ENCODE peak calls at places on chromosomes 7 and 10, in four cellular contexts. One of them, this sample, is unnamed.

GRCh38 chr7:79453558-79454324 is at the start of gene MAGI2:
- DNase-seq in spleen: peak; percentile 89
- DNase-seq in neural progenitor cell: peak; percentile 78
- DNase-seq in lower lobe of right lung: peak; percentile 83
- DNase-seq in this sample: peak; percentile 19

GRCh38 chr10:81248846-81249245 is 626.1 kb upstream of the NRG3 start:
- DNase-seq in spleen: no peak
- DNase-seq in neural progenitor cell: no peak
- DNase-seq in lower lobe of right lung: no peak
- DNase-seq in this sample: no peak

GRCh38 chr10:60349426-60349825 is 40.2 kb downstream of the ANK3 start:
- DNase-seq in spleen: no peak
- DNase-seq in neural progenitor cell: no peak
- DNase-seq in lower lobe of right lung: no peak
- DNase-seq in this sample: no peak

GRCh38 chr10:5518143-5518542 is 6.6 kb upstream of the CALML3 start:
- DNase-seq in spleen: no peak
- DNase-seq in neural progenitor cell: no peak
- DNase-seq in lower lobe of right lung: no peak
- DNase-seq in this sample: no peak

GRCh38 chr7:111138196-111138569 is 47.3 kb downstream of the LRRN3 start:
- DNase-seq in spleen: peak; percentile 71
- DNase-seq in neural progenitor cell: peak; percentile 11
- DNase-seq in lower lobe of right lung: peak; percentile 40
- DNase-seq in this sample: peak; percentile 88

GRCh38 chr7:21300692-21301091 is 127.2 kb upstream of the SP4 start:
- DNase-seq in spleen: no peak
- DNase-seq in neural progenitor cell: no peak
- DNase-seq in lower lobe of right lung: no peak
- DNase-seq in this sample: peak; percentile 15

GRCh38 chr10:106648534-106649481 is 515.7 kb downstream of the SORCS1 start:
- DNase-seq in spleen: no peak
- DNase-seq in neural progenitor cell: no peak
- DNase-seq in lower lobe of right lung: no peak
- DNase-seq in this sample: no peak

GRCh38 chr10:47222461-47222860 is 77.5 kb upstream of the GDF10 start:
- DNase-seq in spleen: no peak
- DNase-seq in neural progenitor cell: no peak
- DNase-seq in lower lobe of right lung: no peak
- DNase-seq in this sample: no peak

GRCh38 chr10:86856156-86856555 is 99.7 kb downstream of the BMPR1A start:
- DNase-seq in spleen: no peak
- DNase-seq in neural progenitor cell: no peak
- DNase-seq in lower lobe of right lung: no peak
- DNase-seq in this sample: no peak

GRCh38 chr10:32253300-32253699 is 93.7 kb downstream of the EPC1 start:
- DNase-seq in spleen: no peak
- DNase-seq in neural progenitor cell: no peak
- DNase-seq in lower lobe of right lung: no peak
- DNase-seq in this sample: peak; percentile 25

DNA sequence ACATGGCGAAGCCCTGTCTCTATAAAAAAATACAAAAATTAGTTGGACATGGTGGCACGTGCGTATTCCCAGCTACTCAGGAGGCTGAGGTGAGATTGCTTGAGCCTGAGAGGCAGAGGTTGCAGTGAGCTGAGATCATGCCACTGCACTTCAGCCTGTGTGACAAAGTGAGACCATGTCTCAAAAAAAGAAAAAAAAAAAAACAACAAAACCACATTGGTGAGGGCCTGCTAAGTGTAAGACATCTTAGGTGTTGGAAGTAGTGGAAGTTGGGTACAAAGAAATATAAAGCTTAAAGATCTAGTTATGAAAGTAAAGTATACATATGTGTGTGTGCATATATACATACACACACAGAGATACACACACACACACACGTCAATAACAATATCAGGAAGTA is 228.0 kb downstream of the EXOC4 start:
- DNase-seq in spleen: no peak
- DNase-seq in neural progenitor cell: no peak
- DNase-seq in lower lobe of right lung: no peak
- DNase-seq in this sample: no peak
- TF ChIP-seq CTCF in spleen: no peak
- TF ChIP-seq CTCF in neural progenitor cell: no peak
- TF ChIP-seq CTCF in lower lobe of right lung: no peak
- TF ChIP-seq CTCF in this sample: no peak

GRCh38 chr7:36279251-36279925 is 110.3 kb upstream of the ANLN start:
- DNase-seq in spleen: no peak
- DNase-seq in neural progenitor cell: no peak
- DNase-seq in lower lobe of right lung: no peak
- DNase-seq in this sample: no peak

GRCh38 chr7:36279926-36280315 is 109.7 kb upstream of the ANLN start:
- DNase-seq in spleen: no peak
- DNase-seq in neural progenitor cell: no peak
- DNase-seq in lower lobe of right lung: no peak
- DNase-seq in this sample: no peak

GRCh38 chr7:36281945-36282727 is 107.5 kb upstream of the ANLN start:
- DNase-seq in spleen: no peak
- DNase-seq in neural progenitor cell: no peak
- DNase-seq in lower lobe of right lung: no peak
- DNase-seq in this sample: no peak

GRCh38 chr7:36283171-36283570 is 106.5 kb upstream of the ANLN start:
- DNase-seq in spleen: peak; percentile 84
- DNase-seq in neural progenitor cell: no peak
- DNase-seq in lower lobe of right lung: no peak
- DNase-seq in this sample: peak; percentile 53

GRCh38 chr7:36280840-36281812 is 108.5 kb upstream of the ANLN start:
- DNase-seq in spleen: no peak
- DNase-seq in neural progenitor cell: peak; percentile 62
- DNase-seq in lower lobe of right lung: peak; percentile 78
- DNase-seq in this sample: no peak
- TF ChIP-seq CTCF in spleen: no peak
- TF ChIP-seq CTCF in neural progenitor cell: no peak
- TF ChIP-seq CTCF in lower lobe of right lung: no peak
- TF ChIP-seq CTCF in this sample: no peak

GRCh38 chr7:32347244-32347828 is 142.8 kb downstream of the LSM5 start:
- DNase-seq in spleen: no peak
- DNase-seq in neural progenitor cell: peak; percentile 15
- DNase-seq in lower lobe of right lung: no peak
- DNase-seq in this sample: peak; percentile 54
- TF ChIP-seq CTCF in spleen: peak; percentile 67
- TF ChIP-seq CTCF in neural progenitor cell: peak; percentile 76
- TF ChIP-seq CTCF in lower lobe of right lung: peak; percentile 79
- TF ChIP-seq CTCF in this sample: peak; percentile 84

DNA sequence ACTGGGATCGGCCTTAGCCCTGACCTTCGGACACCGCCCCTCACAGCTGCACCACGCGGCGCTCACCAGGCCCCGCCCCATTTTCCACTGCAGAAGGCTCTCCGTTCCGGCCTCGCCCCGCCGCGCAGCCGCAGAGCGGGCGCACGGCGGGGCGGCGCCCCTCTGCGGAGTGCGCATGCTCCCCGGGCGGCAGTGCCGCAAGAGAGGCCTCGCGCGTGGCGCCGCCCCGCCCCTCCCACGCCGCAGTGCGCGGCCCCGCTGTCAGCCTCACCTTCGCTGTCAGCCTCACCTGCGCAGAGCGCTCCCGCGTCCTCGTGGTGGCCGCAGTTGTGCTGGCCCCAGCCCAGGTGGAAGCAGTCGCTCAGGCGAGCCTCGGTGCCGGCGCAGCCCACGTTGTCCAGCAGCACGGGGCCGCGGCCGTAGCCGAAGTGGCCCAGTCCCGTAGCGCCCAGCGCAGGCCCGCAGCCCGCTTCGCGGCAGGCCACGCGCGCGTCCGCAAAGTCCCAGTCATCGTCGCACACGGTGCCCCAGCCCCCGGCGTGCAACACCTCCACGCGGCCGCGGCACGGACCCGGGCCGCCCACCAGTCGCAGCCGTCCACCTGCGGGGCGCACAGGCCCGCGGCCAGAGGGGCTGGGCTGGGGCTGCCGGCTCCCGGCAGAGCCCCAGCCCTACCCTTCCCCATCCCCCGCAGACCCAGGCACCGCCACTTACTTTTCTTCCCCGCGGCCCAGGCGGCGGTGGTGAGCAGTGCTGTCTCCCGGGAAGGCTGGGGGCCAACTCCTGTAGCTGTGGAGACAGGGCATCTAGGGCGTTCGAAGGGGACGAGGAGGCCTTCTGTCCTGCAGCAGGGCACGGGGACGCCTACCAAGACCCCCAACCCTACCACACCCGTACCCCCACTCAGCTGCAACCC is 16.1 kb downstream of the SSC4D start:
- DNase-seq in spleen: peak; percentile 97
- DNase-seq in neural progenitor cell: peak; percentile 87
- DNase-seq in lower lobe of right lung: peak; percentile 97
- DNase-seq in this sample: peak; percentile 88
- TF ChIP-seq CTCF in spleen: no peak
- TF ChIP-seq CTCF in neural progenitor cell: no peak
- TF ChIP-seq CTCF in lower lobe of right lung: no peak
- TF ChIP-seq CTCF in this sample: no peak

GRCh38 chr10:77605466-77605865 is 32.1 kb downstream of the KCNMA1 start:
- DNase-seq in spleen: no peak
- DNase-seq in neural progenitor cell: peak; percentile 64
- DNase-seq in lower lobe of right lung: no peak
- DNase-seq in this sample: no peak
- TF ChIP-seq CTCF in spleen: no peak
- TF ChIP-seq CTCF in neural progenitor cell: peak; percentile 50
- TF ChIP-seq CTCF in lower lobe of right lung: no peak
- TF ChIP-seq CTCF in this sample: no peak

DNA sequence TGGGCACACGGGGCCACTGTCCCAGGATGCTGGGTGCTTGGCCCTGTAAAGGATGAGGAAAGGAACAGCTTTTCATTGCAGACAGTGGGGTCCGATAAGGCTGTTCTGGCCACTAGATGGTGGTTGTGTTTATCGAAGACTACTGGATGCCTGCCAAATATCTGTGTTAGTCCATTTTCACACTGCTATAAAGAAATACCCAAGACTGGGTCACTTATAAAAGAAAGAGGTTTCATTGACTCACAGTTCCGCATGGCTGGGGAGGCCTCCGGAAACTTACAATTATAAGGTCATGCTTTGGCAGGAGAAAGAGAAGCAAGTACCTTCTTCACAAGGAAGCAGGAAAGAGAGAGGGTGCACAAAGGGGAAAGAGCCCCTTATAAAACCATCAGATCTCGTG is 32.2 kb upstream of the GARS1 start:
- DNase-seq in spleen: no peak
- DNase-seq in neural progenitor cell: no peak
- DNase-seq in lower lobe of right lung: no peak
- DNase-seq in this sample: no peak
- TF ChIP-seq CTCF in spleen: no peak
- TF ChIP-seq CTCF in neural progenitor cell: peak; percentile 6
- TF ChIP-seq CTCF in lower lobe of right lung: no peak
- TF ChIP-seq CTCF in this sample: no peak